ENCODE peak calls at places on chromosome 16, in five cellular contexts. Y is fibroblast of mammary gland, H is kidney epithelial cell, B is cardiac fibroblast, T is fibroblast of lung. U is an unnamed sample.

GRCh38 chr16:4529085-4530060 is 9.2 kb downstream of the CDIP1 start:
- DNase-seq in Y (peak), T (peak), B (no peak), H (no peak), U (peak)

GRCh38 chr16:78130083-78130608 is 30.7 kb downstream of the WWOX start:
- DNase-seq in B (no peak), H (no peak), T (no peak), Y (no peak), U (no peak)

GRCh38 chr16:54026456-54026855 is 260.1 kb downstream of the IRX3 start:
- DNase-seq in T (peak), H (no peak), B (peak), Y (peak), U (peak)

GRCh38 chr16:53482123-53482522 is 20.9 kb downstream of the AKTIP start:
- DNase-seq in Y (no peak), H (no peak), T (no peak), B (peak), U (peak)

GRCh38 chr16:4303973-4304372 is 11.9 kb upstream of the GLIS2 start:
- DNase-seq in H (no peak), Y (no peak), T (no peak), B (no peak), U (no peak)

GRCh38 chr16:54118846-54119245 is 167.7 kb downstream of the IRX3 start:
- DNase-seq in T (peak), H (no peak), Y (peak), B (peak), U (peak)

GRCh38 chr16:569445-570254 is at the start of gene PIGQ:
- DNase-seq in H (no peak), B (peak), T (peak), Y (peak), U (peak)

GRCh38 chr16:3980311-3981111 is 100.0 kb upstream of the CREBBP start:
- DNase-seq in T (peak), H (no peak), B (peak), Y (peak), U (peak)

GRCh38 chr16:46688101-46688656 is 799 bp downstream of the VPS35 start:
- DNase-seq in Y (peak), H (no peak), B (peak), T (peak), U (no peak)

GRCh38 chr16:55672471-55672870 is 16.7 kb downstream of the SLC6A2 start:
- DNase-seq in Y (peak), H (no peak), T (no peak), B (peak), U (no peak)

GRCh38 chr16:11635679-11636171 is 32.5 kb upstream of the SNN start:
- DNase-seq in B (no peak), Y (no peak), T (no peak), H (no peak), U (no peak)
- H3K4me3 ChIP-seq in B (no peak), Y (no peak), T (no peak), H (no peak), U (no peak)

GRCh38 chr16:50838885-50839284 is 97.0 kb downstream of the CYLD start:
- DNase-seq in H (no peak), T (no peak), Y (no peak), B (no peak), U (no peak)

GRCh38 chr16:50842013-50842505 is 100.2 kb downstream of the CYLD start:
- DNase-seq in H (no peak), Y (no peak), T (no peak), B (no peak), U (no peak)

GRCh38 chr16:50839356-50839755 is 97.5 kb downstream of the CYLD start:
- DNase-seq in T (no peak), Y (no peak), B (no peak), H (no peak), U (no peak)

GRCh38 chr16:50841081-50841886 is 99.4 kb downstream of the CYLD start:
- DNase-seq in T (peak), B (no peak), Y (no peak), H (no peak), U (peak)

DNA sequence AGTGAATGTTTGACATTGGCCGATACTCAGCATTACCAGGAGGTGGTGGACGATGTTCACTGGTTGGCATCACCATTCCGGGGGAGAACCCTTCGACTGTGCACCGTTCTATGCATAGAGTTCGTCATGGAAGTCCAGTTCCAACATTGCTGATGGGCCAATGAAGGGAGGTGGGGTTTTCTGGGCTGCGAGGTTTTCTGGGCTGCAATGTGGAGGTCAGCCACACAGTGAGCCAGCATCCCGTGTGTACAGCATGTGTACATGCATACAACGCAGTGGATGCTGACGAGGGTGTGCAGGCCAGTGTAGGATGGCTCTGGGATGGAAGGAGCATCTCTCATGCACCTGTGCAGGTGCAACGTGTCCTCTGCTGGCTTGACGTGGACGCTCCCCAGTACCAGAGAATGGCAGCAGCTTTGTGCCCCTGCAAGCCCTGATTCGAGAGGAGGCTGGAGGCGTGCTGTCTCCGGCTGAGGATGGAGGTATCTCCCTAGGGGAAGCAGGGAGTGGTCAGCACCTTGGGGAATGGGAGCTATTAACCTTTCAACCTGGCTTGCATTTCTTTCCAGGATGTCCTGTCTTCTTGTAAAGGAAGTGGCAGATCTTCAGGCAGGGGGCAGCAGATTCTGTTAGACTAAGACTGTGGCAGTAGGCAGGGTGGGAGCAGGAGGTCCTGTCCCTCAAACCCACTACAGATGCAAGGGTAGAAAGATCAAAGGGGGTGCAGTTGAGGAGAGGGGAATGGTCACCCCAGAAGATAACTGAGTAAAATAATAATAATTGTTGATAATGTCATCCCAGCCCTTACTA is 98.2 kb downstream of the CYLD start:
- DNase-seq in T (no peak), B (no peak), H (no peak), Y (no peak), U (no peak)
- TF ChIP-seq CTCF in T (no peak), B (no peak), H (no peak), Y (no peak), U (no peak)

GRCh38 chr16:68645494-68646388 is 631 bp downstream of the CDH3 start:
- DNase-seq in T (no peak), Y (no peak), B (no peak), H (no peak), U (no peak)
- H3K4me3 ChIP-seq in T (no peak), Y (no peak), B (no peak), H (peak), U (peak)

DNA sequence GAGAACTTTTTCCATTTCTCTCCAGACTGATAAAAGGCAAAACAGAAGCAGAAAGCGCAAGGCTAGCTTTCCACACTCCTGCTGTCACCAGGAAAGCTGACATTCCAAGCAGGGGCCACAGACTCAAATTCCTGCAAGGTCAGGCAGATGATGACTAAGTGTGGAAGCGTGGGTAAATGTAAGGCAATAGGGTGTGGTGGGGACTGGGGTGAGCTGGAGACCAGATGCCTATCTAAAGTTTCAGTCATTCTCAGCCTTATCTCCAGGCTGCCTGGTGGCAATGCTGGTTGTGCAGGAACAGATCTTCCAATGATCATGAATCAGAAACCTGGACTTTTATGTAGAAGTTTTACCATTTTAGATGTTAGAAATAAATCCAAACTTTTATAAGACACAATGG is 224.1 kb downstream of the GSG1L start:
- DNase-seq in T (peak), H (no peak), B (peak), Y (no peak), U (no peak)
- TF ChIP-seq CTCF in T (no peak), H (no peak), B (no peak), Y (no peak), U (no peak)

U was measured in cardiac muscle cell.